ENCODE peak calls at places on chromosomes 5 and 9, in seven cellular contexts. H is IMR-90, B is endothelial cell of umbilical vein, X is PC-3, K is heart left ventricle, P is breast epithelium, Q is heart right ventricle. D is an unnamed sample. For H3K4me1, the result is how much of the 10 kb centered on the place peaks cover.

GRCh38 chr9:1005043-1005667 is 28.7 kb downstream of the DMRT3 start:
- DNase-seq in H (peak), Q (peak), P (no peak), B (peak), X (peak), K (no peak), D (no peak)

GRCh38 chr5:176547811-176548210 is 1.3 kb upstream of the CDHR2 start:
- DNase-seq in K (no peak), P (no peak), B (no peak), Q (no peak), H (no peak), X (peak), D (no peak)

GRCh38 chr5:57831090-57831489 is 348.5 kb upstream of the ACTBL2 start:
- DNase-seq in K (no peak), Q (no peak), H (no peak), B (no peak), P (no peak), X (no peak), D (no peak)

GRCh38 chr5:169131944-169132343 is 169.0 kb downstream of the SLIT3 start:
- DNase-seq in X (no peak), B (no peak), K (no peak), Q (no peak), H (no peak), P (no peak), D (no peak)

GRCh38 chr5:126386146-126386545 is 37.1 kb upstream of the GRAMD2B start:
- DNase-seq in X (no peak), Q (no peak), P (no peak), B (no peak), K (no peak), H (no peak), D (no peak)

GRCh38 chr5:80967500-80968181 is 7.5 kb downstream of the RASGRF2 start:
- DNase-seq in H (peak), B (peak), P (peak), X (peak), K (peak), Q (peak), D (no peak)

GRCh38 chr9:107389617-107390071 is 99.9 kb downstream of the KLF4 start:
- DNase-seq in Q (peak), K (no peak), H (peak), P (peak), B (no peak), X (peak), D (no peak)

GRCh38 chr5:180589771-180590542 is 1.3 kb downstream of the SCGB3A1 start:
- DNase-seq in K (no peak), B (no peak), X (no peak), H (no peak), P (no peak), Q (no peak), D (no peak)

GRCh38 chr5:164573397-164573796 is 1068.0 kb downstream of the MAT2B start:
- DNase-seq in K (no peak), P (no peak), H (no peak), B (no peak), Q (no peak), X (no peak), D (no peak)
- H3K4me1 ChIP-seq in K (under half), P (under half), H (under half), B (under half), Q (under half), X (under half), D (under half)

DNA sequence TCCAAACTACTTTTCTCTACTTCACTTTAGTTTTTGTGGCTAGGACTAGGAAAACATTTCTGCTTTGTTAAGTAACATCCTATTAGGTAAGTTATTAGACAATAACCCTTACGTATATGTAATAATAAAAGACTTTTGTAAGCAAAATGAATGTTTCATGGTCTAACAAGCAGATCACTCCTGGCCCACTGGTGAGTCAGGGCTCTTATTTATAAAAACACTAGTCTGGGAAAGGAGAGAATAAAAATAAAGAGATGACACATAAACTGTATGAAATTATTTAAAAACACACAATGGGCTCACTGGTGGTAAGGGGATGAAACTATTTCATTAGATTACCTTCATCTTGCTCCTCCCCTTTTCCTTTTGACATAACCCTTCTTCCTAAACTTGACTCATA is 2212.2 kb upstream of the ACO1 start:
- DNase-seq in X (no peak), K (no peak), B (no peak), P (no peak), H (no peak), Q (no peak), D (no peak)
- H3K27ac ChIP-seq in X (no peak), K (no peak), B (no peak), P (no peak), H (no peak), Q (no peak), D (no peak)

DNA sequence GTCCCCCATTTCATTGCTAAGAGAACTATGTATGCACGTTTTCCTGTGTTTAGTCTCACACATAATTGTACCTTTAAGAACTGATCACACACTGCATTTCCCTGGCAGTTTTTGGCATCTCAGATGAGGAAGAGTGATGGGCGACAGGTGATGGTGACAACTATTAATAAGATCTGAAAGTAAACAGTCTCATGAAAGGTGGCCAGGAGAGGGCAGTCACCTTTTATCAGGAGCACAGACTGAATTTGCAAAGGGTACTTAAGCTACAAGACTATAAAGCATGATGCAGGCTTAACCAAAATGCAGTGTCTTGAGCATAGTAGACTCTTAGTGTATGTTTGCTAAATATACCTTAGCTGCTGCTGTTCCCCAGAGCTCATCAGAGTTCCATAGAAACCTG is 91.5 kb downstream of the GHR start:
- DNase-seq in Q (no peak), P (no peak), B (no peak), H (no peak), K (no peak), X (peak), D (no peak)
- TF ChIP-seq CTCF in Q (peak), P (no peak), B (no peak), H (no peak), K (no peak), X (peak), D (no peak)

GRCh38 chr5:2989517-2989916 is 238.0 kb upstream of the IRX2 start:
- DNase-seq in H (no peak), B (no peak), K (no peak), P (no peak), X (no peak), Q (no peak), D (no peak)

GRCh38 chr5:2993301-2993700 is 241.8 kb upstream of the IRX2 start:
- DNase-seq in X (no peak), K (no peak), P (no peak), Q (no peak), H (no peak), B (no peak), D (no peak)

GRCh38 chr5:2992806-2993205 is 241.3 kb upstream of the IRX2 start:
- DNase-seq in Q (no peak), B (no peak), K (no peak), X (no peak), P (no peak), H (no peak), D (no peak)

GRCh38 chr5:2993771-2994170 is 242.3 kb upstream of the IRX2 start:
- DNase-seq in Q (no peak), X (no peak), K (no peak), P (no peak), B (no peak), H (no peak), D (no peak)

GRCh38 chr5:2991884-2992283 is 240.4 kb upstream of the IRX2 start:
- DNase-seq in H (no peak), B (no peak), K (no peak), Q (no peak), X (no peak), P (no peak), D (no peak)
- H3K4me1 ChIP-seq in H (under half), B (under half), K (under half), Q (under half), X (under half), P (under half), D (under half)

DNA sequence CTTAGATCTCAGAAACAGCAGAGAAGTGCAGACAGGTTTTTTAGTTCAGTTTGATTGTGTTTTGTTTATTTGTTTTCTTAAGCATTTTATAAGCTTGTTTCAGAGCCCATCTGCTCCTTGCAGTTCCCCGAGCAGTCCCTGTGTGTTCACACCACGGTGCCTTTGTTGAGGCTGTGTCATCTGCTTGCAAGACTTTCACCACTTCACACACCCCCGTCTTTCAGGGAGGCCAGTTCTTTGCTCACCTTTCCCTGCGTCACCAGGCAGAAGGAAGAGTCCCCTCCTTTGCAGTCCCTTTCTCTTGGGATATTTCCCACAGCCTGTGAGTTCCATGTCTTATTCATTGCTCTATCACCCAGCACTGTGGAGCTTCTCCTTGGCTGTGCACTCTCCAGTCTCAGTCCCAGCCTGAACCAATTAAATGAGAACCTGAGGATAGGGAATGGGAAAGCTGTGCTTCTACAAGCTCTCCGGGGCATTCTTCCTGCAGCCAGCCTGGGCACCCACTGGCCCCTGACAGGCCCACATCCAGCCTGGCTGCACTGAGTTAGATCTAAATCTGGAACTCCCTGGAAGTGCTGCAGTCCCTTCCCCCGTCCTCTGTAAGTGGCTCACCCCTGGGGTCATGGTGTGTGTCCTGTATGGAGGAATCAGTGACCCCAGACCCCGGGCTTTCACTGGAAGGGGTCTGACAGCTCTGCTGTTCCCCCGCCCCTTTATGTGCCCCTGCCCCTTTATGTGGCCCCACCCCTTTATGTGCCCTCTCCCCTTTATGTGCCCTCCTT is 5.5 kb downstream of the MVB12B start:
- DNase-seq in K (no peak), X (no peak), H (no peak), P (no peak), B (no peak), Q (no peak), D (no peak)
- H3K27ac ChIP-seq in K (no peak), X (no peak), H (no peak), P (no peak), B (no peak), Q (no peak), D (no peak)

GRCh38 chr9:86046080-86046636 is 53.2 kb downstream of the GOLM1 start:
- DNase-seq in P (no peak), B (no peak), K (no peak), X (peak), H (no peak), Q (no peak), D (no peak)

GRCh38 chr9:86042226-86042625 is 57.1 kb downstream of the GOLM1 start:
- DNase-seq in P (no peak), K (no peak), X (no peak), B (no peak), H (no peak), Q (no peak), D (no peak)

GRCh38 chr9:86045654-86046053 is 53.7 kb downstream of the GOLM1 start:
- DNase-seq in H (no peak), X (no peak), B (no peak), K (no peak), P (no peak), Q (no peak), D (no peak)

GRCh38 chr9:86043586-86043985 is 55.8 kb downstream of the GOLM1 start:
- DNase-seq in B (no peak), P (peak), K (no peak), Q (no peak), H (no peak), X (no peak), D (no peak)

DNA sequence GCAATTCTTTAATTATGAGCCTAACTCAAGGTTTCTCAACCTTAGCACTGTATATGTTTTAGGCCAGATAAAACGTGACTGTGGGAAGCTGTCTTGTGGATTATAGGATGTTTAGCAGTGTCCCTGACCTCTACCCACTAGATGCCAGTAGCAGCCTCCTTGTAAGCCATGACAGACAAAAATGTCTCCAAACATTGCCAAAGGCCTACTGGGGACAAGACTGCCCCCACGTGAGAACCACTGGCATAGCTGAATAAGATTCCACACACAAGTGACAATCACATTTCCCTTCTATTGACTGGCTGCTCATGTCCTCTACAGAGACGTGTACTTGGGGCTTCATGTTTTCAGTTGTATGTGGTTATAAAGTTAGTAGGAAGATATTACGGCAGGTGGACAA is 55.4 kb downstream of the GOLM1 start:
- DNase-seq in K (no peak), X (peak), P (no peak), Q (no peak), H (no peak), B (no peak), D (no peak)
- TF ChIP-seq CTCF in K (no peak), X (peak), P (no peak), Q (no peak), H (no peak), B (no peak), D (no peak)

GRCh38 chr5:150505041-150505511 is 2.9 kb upstream of the NDST1 start:
- DNase-seq in Q (no peak), K (no peak), X (no peak), H (no peak), P (no peak), B (no peak), D (no peak)

GRCh38 chr5:150503386-150503785 is 4.5 kb upstream of the NDST1 start:
- DNase-seq in H (no peak), P (no peak), B (no peak), K (no peak), X (no peak), Q (no peak), D (no peak)

GRCh38 chr5:150502847-150503246 is 5.1 kb upstream of the NDST1 start:
- DNase-seq in H (no peak), X (no peak), K (no peak), P (no peak), Q (no peak), B (no peak), D (no peak)

GRCh38 chr5:150505816-150506215 is 2.1 kb upstream of the NDST1 start:
- DNase-seq in B (no peak), H (no peak), P (no peak), X (no peak), Q (no peak), K (no peak), D (no peak)

DNA sequence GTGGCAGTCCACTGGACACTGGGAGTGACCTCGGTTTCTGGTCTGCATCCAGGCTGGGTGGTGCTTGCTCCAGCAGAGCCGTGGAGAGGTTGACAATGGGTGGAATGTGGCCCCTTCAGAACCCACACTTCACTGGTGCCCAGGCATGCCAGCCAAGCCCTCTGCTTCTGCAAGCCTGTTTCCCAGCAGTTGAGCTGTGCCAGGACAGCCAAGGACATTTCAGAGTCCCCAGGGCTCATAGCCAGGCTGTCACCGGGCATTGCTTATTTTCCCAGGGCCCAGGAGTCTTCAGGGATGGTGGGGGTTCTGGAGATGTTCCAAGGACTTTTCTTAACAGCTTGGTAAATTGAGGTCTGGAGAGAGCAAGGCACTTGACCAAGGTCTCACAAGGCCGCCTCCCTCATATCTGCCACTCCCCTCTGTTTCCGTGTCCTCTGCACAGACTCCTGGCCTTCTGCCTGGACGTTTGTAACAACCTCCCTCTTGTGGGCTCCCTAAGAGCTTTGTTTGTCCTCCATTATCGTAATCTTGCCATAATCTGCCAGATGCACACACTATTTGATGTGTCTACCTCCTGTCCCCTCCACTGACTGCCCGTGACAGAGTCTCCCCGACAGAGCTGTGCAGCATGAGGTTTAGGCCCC is 3.8 kb upstream of the NDST1 start:
- DNase-seq in Q (peak), K (peak), P (no peak), B (peak), X (no peak), H (no peak), D (no peak)
- H3K4me1 ChIP-seq in Q (half or more), K (half or more), P (under half), B (under half), X (under half), H (half or more), D (under half)

DNA sequence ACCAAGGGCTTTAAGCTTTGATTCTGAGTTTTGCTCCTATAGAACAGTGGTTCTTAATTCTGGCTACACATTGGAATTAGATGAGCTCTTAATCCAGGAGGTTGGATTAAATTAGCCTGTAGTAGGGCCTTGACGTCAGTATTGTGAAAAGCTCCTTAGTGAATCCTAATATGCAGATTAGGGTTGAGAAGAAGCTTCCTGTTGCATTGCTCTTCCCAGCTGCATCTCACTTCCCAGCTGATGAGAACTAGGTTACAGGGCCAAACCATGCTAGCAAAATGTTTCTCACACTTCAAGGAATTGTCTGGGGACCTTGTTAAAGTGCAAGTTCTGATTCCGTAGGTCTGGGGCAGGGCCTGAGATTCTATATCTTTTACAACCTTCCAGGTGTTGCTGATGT is 300.0 kb downstream of the ZSWIM6 start:
- DNase-seq in H (no peak), P (no peak), K (no peak), Q (no peak), X (no peak), B (no peak), D (no peak)
- H3K27ac ChIP-seq in H (no peak), P (peak), K (peak), Q (peak), X (no peak), B (no peak), D (no peak)

D was measured in CD8-positive, alpha-beta T cell.